ENCODE peak calls at places on chromosomes 12 and 14, in four cellular contexts. H, T, I and Z are unnamed samples.

GRCh38 chr12:121811434-121812319 is 7.9 kb downstream of the SETD1B start:
- DNase-seq in I (peak; percentile 77), H (peak; percentile 66), T (no peak), Z (peak; percentile 88)

GRCh38 chr14:27660683-27661082 is 1062.8 kb upstream of the NOVA1 start:
- DNase-seq in I (no peak), H (no peak), T (no peak), Z (no peak)

GRCh38 chr12:111227476-111228420 is 141.1 kb downstream of the PHETA1 start:
- DNase-seq in I (no peak), H (no peak), T (no peak), Z (no peak)

GRCh38 chr12:107320031-107320928 is 226.9 kb upstream of the CRY1 start:
- DNase-seq in T (no peak), H (peak; percentile 61), I (peak; percentile 21), Z (peak; percentile 83)

GRCh38 chr14:31075144-31075543 is 49.0 kb upstream of the STRN3 start:
- DNase-seq in T (no peak), I (no peak), H (no peak), Z (no peak)

GRCh38 chr12:41288188-41288811 is 100.2 kb downstream of the PDZRN4 start:
- DNase-seq in H (no peak), T (no peak), I (no peak), Z (no peak)

GRCh38 chr14:101445278-101445677 is 116.0 kb upstream of the DIO3 start:
- DNase-seq in I (no peak), H (no peak), T (no peak), Z (no peak)

GRCh38 chr14:100677152-100677924 is 49.4 kb upstream of the DLK1 start:
- DNase-seq in H (no peak), T (no peak), I (no peak), Z (no peak)

GRCh38 chr12:4134833-4135597 is 138.5 kb upstream of the CCND2 start:
- DNase-seq in H (no peak), I (no peak), T (no peak), Z (no peak)

GRCh38 chr12:28689398-28690175 is 459.5 kb upstream of the FAR2 start:
- DNase-seq in H (no peak), I (no peak), T (no peak), Z (no peak)

GRCh38 chr12:68001486-68002466 is 12.5 kb downstream of the IFNG-AS1 start:
- DNase-seq in H (peak; percentile 6), T (no peak), I (no peak), Z (no peak)

GRCh38 chr14:99884834-99885648 is 91.8 kb downstream of the EML1 start:
- DNase-seq in H (peak; percentile 77), T (peak; percentile 40), I (peak; percentile 25), Z (no peak)

GRCh38 chr14:31457665-31458659 is 656 bp upstream of the DTD2 start:
- DNase-seq in I (no peak), H (no peak), T (no peak), Z (no peak)

GRCh38 chr14:26765768-26766550 is 168.1 kb upstream of the NOVA1 start:
- DNase-seq in H (peak; percentile 69), I (peak; percentile 33), T (no peak), Z (no peak)

DNA sequence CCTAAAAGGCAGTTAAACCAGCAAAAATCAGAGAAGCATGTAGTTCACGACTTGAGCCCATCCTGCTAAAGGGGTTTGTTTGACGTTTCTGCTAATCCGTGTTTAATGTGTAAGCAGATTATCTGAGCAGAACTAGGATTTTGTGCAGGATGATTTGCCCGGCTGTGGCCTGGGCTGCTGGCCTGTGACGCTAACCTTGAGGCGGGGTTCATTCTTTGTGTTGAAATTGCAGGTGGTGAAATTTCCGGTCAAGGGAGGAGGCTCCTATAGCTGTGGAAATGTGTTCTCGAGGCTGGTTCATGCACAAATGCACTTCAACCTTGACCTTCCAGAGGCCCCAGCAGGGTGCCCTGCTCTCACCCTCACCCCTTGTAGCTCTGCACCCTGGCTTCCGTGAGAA is 63.7 kb downstream of the SLC24A4 start:
- DNase-seq in I (no peak), T (no peak), H (no peak), Z (no peak)
- TF ChIP-seq POLR2A in I (no peak), T (no peak), H (no peak), Z (no peak)

DNA sequence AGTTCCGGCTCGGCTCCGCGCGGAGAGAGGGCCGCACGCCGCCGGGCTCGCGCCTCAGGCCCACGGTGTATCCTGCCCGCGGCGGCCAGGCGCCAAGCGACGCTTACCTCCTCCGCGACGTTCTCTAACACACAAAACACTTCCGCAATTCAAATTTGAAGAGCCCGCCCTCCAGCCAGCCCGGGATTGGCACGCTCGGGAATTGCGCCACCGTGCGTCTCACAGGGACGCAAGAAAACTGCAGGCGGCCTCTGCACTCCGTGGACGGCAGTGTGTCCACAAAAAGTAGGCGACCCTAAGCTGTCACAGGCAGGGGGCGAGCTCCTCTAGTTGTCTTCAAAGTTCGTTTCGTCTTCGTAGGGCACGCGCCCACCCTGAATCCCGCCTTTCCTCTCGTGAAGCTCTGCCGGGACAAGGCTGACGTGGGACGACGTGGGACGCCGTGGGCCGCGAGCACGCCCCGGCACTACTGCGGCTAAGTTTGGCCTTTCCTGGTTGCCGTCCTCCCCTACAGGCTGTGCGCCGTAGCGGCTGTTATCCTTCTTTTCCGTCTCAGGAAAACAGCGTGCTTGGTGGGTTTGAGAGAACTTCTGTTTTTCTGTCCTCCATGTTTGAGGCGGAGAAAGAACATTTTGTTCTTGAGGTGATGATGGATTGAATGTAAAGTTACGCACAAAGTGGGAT is at the start of gene MIS18BP1:
- DNase-seq in T (peak; percentile 92), H (peak; percentile 95), I (peak; percentile 93), Z (peak; percentile 67)
- TF ChIP-seq POLR2A in T (peak; percentile 73), H (peak; percentile 36), I (peak; percentile 83), Z (peak; percentile 46)

DNA sequence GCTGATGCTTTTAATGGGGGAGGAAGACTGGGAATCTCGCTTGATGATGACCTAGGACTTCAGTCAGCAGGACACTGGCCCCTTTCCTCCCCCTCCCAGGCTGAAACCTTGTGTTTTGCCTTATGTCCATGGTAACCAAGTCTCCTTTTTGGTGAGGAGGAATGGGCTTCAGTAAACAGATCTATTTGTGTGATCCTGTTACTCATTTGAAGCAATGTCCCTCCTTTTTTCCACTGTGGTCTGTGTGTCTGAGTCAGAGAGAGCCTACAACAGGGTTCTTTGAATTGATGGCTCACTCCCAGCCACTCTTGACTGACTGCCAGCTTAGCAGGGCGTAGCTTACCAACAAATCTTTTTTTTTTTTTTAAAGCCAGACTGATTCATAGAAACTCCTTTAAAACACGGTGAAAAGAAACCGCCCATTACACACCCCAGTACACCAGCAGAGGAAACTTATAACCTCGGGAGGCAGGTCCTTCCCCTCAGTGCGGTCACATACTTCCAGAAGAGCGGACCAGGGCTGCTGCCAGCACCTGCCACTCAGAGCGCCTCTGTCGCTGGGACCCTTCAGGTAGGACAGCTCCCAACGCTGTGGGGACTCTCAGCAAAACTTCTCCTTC is at the start of gene EMP1:
- DNase-seq in T (peak; percentile 98), H (peak; percentile 100), I (peak; percentile 89), Z (peak; percentile 44)
- TF ChIP-seq POLR2A in T (no peak), H (peak; percentile 99), I (peak; percentile 60), Z (peak; percentile 45)

GRCh38 chr14:75002392-75003249 is at the start of gene EIF2B2:
- DNase-seq in I (peak; percentile 96), H (peak; percentile 94), T (peak; percentile 92), Z (peak; percentile 70)
- TF ChIP-seq POLR2A in I (peak; percentile 78), H (peak; percentile 30), T (peak; percentile 6), Z (peak; percentile 53)

DNA sequence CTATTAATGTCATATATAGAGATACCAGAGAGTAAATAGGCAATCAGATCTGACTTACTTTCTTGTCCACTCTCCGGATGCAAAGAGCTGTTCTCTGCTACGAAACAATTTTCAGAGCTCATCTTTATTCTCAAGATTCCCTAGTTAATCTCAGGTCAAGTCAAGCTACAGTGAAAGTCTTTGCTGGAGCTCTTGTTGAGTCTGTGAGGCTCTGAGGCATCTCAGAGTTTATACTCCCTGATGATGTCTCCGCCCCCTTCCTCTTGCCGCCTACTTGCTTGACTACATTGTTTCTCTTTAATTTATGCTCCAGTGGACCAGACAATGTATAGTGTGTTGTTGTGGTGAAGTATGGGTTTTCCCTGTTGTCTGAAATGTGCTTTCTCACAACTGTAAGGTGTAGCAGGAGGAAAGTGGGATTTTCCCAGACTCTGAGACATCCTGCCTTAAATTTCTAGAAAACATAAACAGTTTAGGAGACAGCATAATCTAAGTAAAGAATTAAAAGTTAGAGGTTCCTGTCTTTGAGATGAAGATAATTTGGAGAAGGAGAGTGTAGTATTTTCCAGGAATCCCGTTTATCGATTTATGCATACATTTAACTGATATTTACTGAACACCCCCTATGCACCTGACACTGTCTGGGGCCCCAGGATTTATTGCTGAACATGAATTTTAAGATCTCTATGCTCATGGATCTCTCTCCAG is at the start of gene CD69:
- DNase-seq in T (no peak), I (no peak), H (no peak), Z (no peak)
- TF ChIP-seq POLR2A in T (no peak), I (peak; percentile 43), H (no peak), Z (no peak)

GRCh38 chr12:53048780-53049401 is 974 bp upstream of the TNS2 start:
- DNase-seq in I (peak; percentile 79), H (peak; percentile 62), T (no peak), Z (no peak)
- TF ChIP-seq POLR2A in I (no peak), H (no peak), T (no peak), Z (no peak)

DNA sequence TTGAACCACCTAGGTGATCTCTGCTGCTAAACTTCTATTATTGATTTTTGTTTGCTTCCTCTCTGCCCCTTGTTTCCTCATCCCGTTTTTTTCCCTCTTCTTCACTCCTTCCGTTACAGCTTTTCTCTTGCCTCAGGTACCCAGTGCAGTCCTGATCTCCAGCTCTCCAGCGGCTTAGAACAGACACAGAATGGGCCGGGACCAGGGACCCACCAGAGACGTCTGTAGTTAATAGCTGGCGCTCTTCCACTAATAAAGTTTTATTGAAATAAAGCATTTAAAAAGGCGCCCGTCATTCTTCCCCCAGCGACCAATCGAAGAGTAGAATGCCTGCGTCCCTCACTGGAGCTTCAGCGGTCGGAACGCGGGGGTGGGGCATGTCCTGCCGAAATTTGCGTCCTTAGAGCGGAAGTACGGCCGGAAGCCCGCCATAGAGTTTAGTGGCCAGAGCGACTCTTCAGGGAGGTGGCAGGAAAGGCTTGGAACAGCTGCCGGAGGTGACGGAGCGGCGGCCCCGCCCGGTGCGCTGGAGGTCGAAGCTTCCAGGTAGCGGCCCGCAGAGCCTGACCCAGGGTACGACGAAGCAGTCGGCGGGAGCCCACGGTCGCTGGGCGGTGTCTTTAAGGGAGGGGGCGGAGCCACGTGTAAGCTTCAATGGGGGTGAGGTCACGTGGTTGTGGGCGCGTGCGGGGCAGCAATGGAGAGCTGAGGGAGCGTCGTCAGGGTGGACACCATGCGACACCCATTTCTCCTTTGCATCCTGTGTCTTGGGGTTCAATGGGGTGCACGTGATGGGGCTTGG is at the start of gene COPS7A:
- DNase-seq in H (peak; percentile 98), I (peak; percentile 96), T (peak; percentile 98), Z (peak; percentile 91)
- TF ChIP-seq POLR2A in H (peak; percentile 84), I (peak; percentile 83), T (peak; percentile 29), Z (peak; percentile 81)